ENCODE peak calls at places on chromosomes 6 and 20, in six cellular contexts. D is prostate gland; K is HFFc6; E is AG09319; P is transverse colon; A is CD4-positive, alpha-beta T cell. V is an unnamed sample.

GRCh38 chr6:105499928-105500327 is 97.0 kb upstream of the PREP start:
- DNase-seq in D (no peak), K (no peak), E (no peak), P (no peak), A (no peak), V (no peak)

GRCh38 chr6:75171581-75172360 is 34.1 kb downstream of the COL12A1 start:
- DNase-seq in D (no peak), K (peak), E (no peak), P (no peak), A (no peak), V (no peak)

GRCh38 chr6:166032366-166033171 is 135.1 kb downstream of the TBXT start:
- DNase-seq in D (no peak), K (no peak), E (peak), P (peak), A (no peak), V (peak)

GRCh38 chr6:90072961-90073464 is 178.7 kb downstream of the GJA10 start:
- DNase-seq in D (no peak), K (no peak), E (no peak), P (no peak), A (no peak), V (no peak)

GRCh38 chr20:35305682-35306556 is 13.7 kb upstream of the FAM83C start:
- DNase-seq in D (no peak), K (peak), E (peak), P (peak), A (peak), V (no peak)

GRCh38 chr20:58907481-58908137 is 55.1 kb downstream of the GNAS start:
- DNase-seq in D (peak), K (peak), E (peak), P (peak), A (no peak), V (peak)

GRCh38 chr20:58772786-58773185 is 77.9 kb downstream of the GNAS-AS1 start:
- DNase-seq in D (no peak), K (no peak), E (no peak), P (no peak), A (no peak), V (no peak)

GRCh38 chr20:38542994-38543906 is 37.7 kb upstream of the ADIG start:
- DNase-seq in D (no peak), K (no peak), E (no peak), P (no peak), A (no peak), V (no peak)

V was measured in Right ventricle myocardium superior.